ENCODE peak calls at places on chromosomes 12 and 14, in nine cellular contexts. V is posterior vena cava; G is COR-L47; I is dorsolateral prefrontal cortex; J is kidney tubule cell; K is GM12891; F is effector memory CD4-positive, alpha-beta T cell; R is endothelial cell; L is Caki2. Z is an unnamed sample.

GRCh38 chr14:21066882-21067502 is 3.1 kb upstream of the ARHGEF40 start:
- DNase-seq in F (no peak), V (no peak), J (no peak), R (no peak), K (no peak), G (peak; percentile 21), I (no peak), L (no peak), Z (no peak)

GRCh38 chr14:99357856-99358390 is 85.9 kb upstream of the BCL11B start:
- DNase-seq in I (peak; percentile 27), F (no peak), J (no peak), V (peak; percentile 42), G (no peak), L (no peak), R (no peak), K (no peak), Z (no peak)

GRCh38 chr12:25730489-25731349 is 177.6 kb upstream of the LMNTD1 start:
- DNase-seq in K (no peak), L (no peak), G (no peak), R (no peak), F (no peak), J (no peak), I (no peak), V (no peak), Z (peak; percentile 91)

GRCh38 chr12:66916189-66916588 is 237.3 kb upstream of the GRIP1 start:
- DNase-seq in K (no peak), J (no peak), F (no peak), G (no peak), L (no peak), R (no peak), V (no peak), I (no peak), Z (no peak)

GRCh38 chr12:52232233-52232915 is 669 bp upstream of the KRT7 start:
- DNase-seq in R (no peak), K (no peak), L (no peak), V (peak; percentile 64), G (no peak), J (no peak), F (no peak), I (no peak), Z (no peak)

GRCh38 chr14:99351166-99352007 is 79.4 kb upstream of the BCL11B start:
- DNase-seq in J (no peak), I (no peak), K (no peak), F (no peak), V (peak; percentile 63), L (no peak), R (no peak), G (no peak), Z (no peak)

GRCh38 chr12:54704187-54704586 is 56.0 kb upstream of the DCD start:
- DNase-seq in J (no peak), V (no peak), I (no peak), F (no peak), R (no peak), L (no peak), G (no peak), K (no peak), Z (peak; percentile 60)

GRCh38 chr12:120453060-120453761 is 7.0 kb downstream of the GATC start:
- DNase-seq in R (no peak), G (no peak), J (no peak), L (no peak), V (no peak), F (no peak), K (no peak), I (no peak), Z (no peak)

GRCh38 chr14:55200646-55201045 is 9.3 kb upstream of the DLGAP5 start:
- DNase-seq in J (no peak), R (no peak), V (no peak), G (no peak), L (no peak), K (no peak), F (no peak), I (no peak), Z (no peak)

GRCh38 chr14:85308531-85309300 is 221.2 kb upstream of the FLRT2 start:
- DNase-seq in R (no peak), L (no peak), K (no peak), V (no peak), F (no peak), J (no peak), I (no peak), G (no peak), Z (no peak)

GRCh38 chr12:78674311-78675085 is 190.1 kb upstream of the SYT1 start:
- DNase-seq in L (no peak), K (no peak), I (no peak), R (no peak), F (no peak), V (no peak), G (no peak), J (peak; percentile 43), Z (no peak)

GRCh38 chr14:92962031-92962830 is 39.3 kb downstream of the CHGA start:
- DNase-seq in F (no peak), K (no peak), V (no peak), G (no peak), I (no peak), J (no peak), R (no peak), L (no peak), Z (no peak)

GRCh38 chr14:23345987-23346692 is 6.5 kb downstream of the SLC22A17 start:
- DNase-seq in I (no peak), R (no peak), G (no peak), F (no peak), L (no peak), V (no peak), J (no peak), K (no peak), Z (no peak)

GRCh38 chr14:45015133-45015532 is 53.1 kb downstream of the TOGARAM1 start:
- DNase-seq in G (no peak), K (no peak), V (no peak), R (no peak), I (no peak), F (no peak), J (no peak), L (no peak), Z (no peak)

GRCh38 chr12:6332459-6332858 is 9.4 kb downstream of the TNFRSF1A start:
- DNase-seq in G (no peak), I (no peak), J (no peak), K (no peak), R (no peak), V (no peak), L (no peak), F (no peak), Z (peak; percentile 51)

GRCh38 chr14:73264896-73265720 is 27.8 kb downstream of the PAPLN start:
- DNase-seq in G (no peak), I (no peak), V (no peak), J (no peak), K (no peak), L (no peak), R (no peak), F (no peak), Z (no peak)

GRCh38 chr14:94598506-94598815 is 13.7 kb upstream of the SERPINA3 start:
- DNase-seq in F (no peak), R (no peak), K (no peak), L (no peak), V (peak; percentile 72), I (no peak), G (no peak), J (no peak), Z (no peak)

GRCh38 chr14:68945585-68946289 is 33.4 kb downstream of the ACTN1 start:
- DNase-seq in F (no peak), V (peak; percentile 75), K (no peak), J (no peak), I (no peak), L (no peak), R (no peak), G (no peak), Z (no peak)

GRCh38 chr12:80101126-80101525 is 1.8 kb downstream of the OTOGL start:
- DNase-seq in I (no peak), F (no peak), K (no peak), J (peak; percentile 61), G (no peak), V (no peak), R (no peak), L (peak; percentile 19), Z (peak; percentile 25)

GRCh38 chr14:67999290-67999689 is 179.7 kb downstream of the RAD51B start:
- DNase-seq in I (no peak), R (no peak), G (no peak), K (no peak), F (no peak), J (peak; percentile 21), V (no peak), L (no peak), Z (no peak)

GRCh38 chr14:73342670-73343069 is 105.4 kb downstream of the PAPLN start:
- DNase-seq in G (no peak), R (no peak), L (peak; percentile 6), K (no peak), F (no peak), J (peak; percentile 6), I (no peak), V (no peak), Z (no peak)

GRCh38 chr14:100532916-100533630 is 54.1 kb downstream of the BEGAIN start:
- DNase-seq in F (no peak), R (no peak), I (peak; percentile 33), V (peak; percentile 81), K (no peak), J (no peak), G (no peak), L (no peak), Z (peak; percentile 90)

GRCh38 chr12:123916729-123917128 is 55.9 kb downstream of the CCDC92 start:
- DNase-seq in R (no peak), V (peak; percentile 40), I (no peak), G (no peak), K (no peak), J (peak; percentile 45), L (no peak), F (no peak), Z (no peak)

GRCh38 chr12:114443607-114444421 is 37.9 kb upstream of the TBX5 start:
- DNase-seq in L (no peak), G (no peak), J (no peak), K (no peak), R (no peak), V (no peak), I (no peak), F (no peak), Z (no peak)

GRCh38 chr12:114636723-114637480 is 47.1 kb downstream of the TBX3 start:
- DNase-seq in V (no peak), G (no peak), I (peak; percentile 46), R (peak; percentile 16), L (no peak), F (no peak), K (no peak), J (no peak), Z (no peak)

GRCh38 chr14:50396636-50397460 is at the start of gene CDKL1:
- DNase-seq in R (peak; percentile 70), L (peak; percentile 84), F (peak; percentile 8), G (peak; percentile 20), I (peak; percentile 45), J (peak; percentile 80), K (peak; percentile 49), V (peak; percentile 88), Z (peak; percentile 60)

GRCh38 chr14:74019743-74020142 is 594 bp downstream of the BBOF1 start:
- DNase-seq in G (no peak), L (no peak), V (no peak), F (no peak), J (peak; percentile 31), K (no peak), R (no peak), I (no peak), Z (no peak)

GRCh38 chr12:27780612-27781408 is 774 bp upstream of the MANSC4 start:
- DNase-seq in G (no peak), I (no peak), R (peak; percentile 11), J (peak; percentile 75), K (peak; percentile 36), V (no peak), F (no peak), L (peak; percentile 45), Z (no peak)

GRCh38 chr14:24695265-24696241 is 61.6 kb upstream of the GZMB start:
- DNase-seq in F (no peak), K (no peak), V (no peak), J (no peak), G (no peak), R (no peak), I (no peak), L (no peak), Z (peak; percentile 97)

GRCh38 chr12:89345830-89346740 is 6.2 kb downstream of the DUSP6 start:
- DNase-seq in L (no peak), K (peak; percentile 46), J (peak; percentile 66), V (no peak), I (peak; percentile 47), R (peak; percentile 62), F (peak; percentile 2), G (peak; percentile 94), Z (peak; percentile 100)

GRCh38 chr14:22296722-22297121 is 292.3 kb downstream of the DAD1 start:
- DNase-seq in L (peak; percentile 71), R (no peak), F (no peak), K (no peak), J (peak; percentile 81), V (no peak), G (no peak), I (no peak), Z (no peak)